ENCODE peak calls at places on chromosomes 7 and 10, in seven cellular contexts. O, D, M, Z, V, E and F are unnamed samples.

GRCh38 chr7:9752033-9752432 is 1221.6 kb upstream of the PHF14 start:
- DNase-seq in O (no peak), D (no peak), M (no peak), Z (no peak), V (no peak), E (no peak), F (no peak)

GRCh38 chr10:36736311-36736710 is 389.1 kb upstream of the ANKRD30A start:
- DNase-seq in O (no peak), D (no peak), M (no peak), Z (no peak), V (no peak), E (no peak), F (no peak)

GRCh38 chr10:110446954-110447608 is 50.6 kb upstream of the DUSP5 start:
- DNase-seq in O (no peak), D (no peak), M (peak), Z (no peak), V (peak), E (no peak), F (no peak)

GRCh38 chr10:132107211-132107946 is 41.6 kb downstream of the JAKMIP3 start:
- DNase-seq in O (no peak), D (no peak), M (no peak), Z (no peak), V (peak), E (no peak), F (peak)

GRCh38 chr7:22157552-22157951 is 199.4 kb downstream of the RAPGEF5 start:
- DNase-seq in O (no peak), D (no peak), M (no peak), Z (no peak), V (no peak), E (no peak), F (no peak)

GRCh38 chr10:32237644-32238345 is 109.2 kb downstream of the EPC1 start:
- DNase-seq in O (no peak), D (no peak), M (no peak), Z (no peak), V (no peak), E (no peak), F (no peak)

GRCh38 chr7:37320840-37321468 is 127.7 kb downstream of the ELMO1 start:
- DNase-seq in O (no peak), D (no peak), M (no peak), Z (no peak), V (no peak), E (no peak), F (no peak)

GRCh38 chr7:149748223-149748874 is 25.0 kb downstream of the ZNF467 start:
- DNase-seq in O (no peak), D (no peak), M (no peak), Z (no peak), V (no peak), E (no peak), F (no peak)

GRCh38 chr7:3301472-3301778 is 373 bp downstream of the SDK1 start:
- DNase-seq in O (no peak), D (no peak), M (no peak), Z (no peak), V (no peak), E (no peak), F (no peak)

GRCh38 chr7:82507365-82507975 is 63.9 kb upstream of the CACNA2D1 start:
- DNase-seq in O (no peak), D (no peak), M (no peak), Z (no peak), V (no peak), E (no peak), F (no peak)

GRCh38 chr7:3197567-3198212 is 103.4 kb upstream of the SDK1 start:
- DNase-seq in O (no peak), D (no peak), M (no peak), Z (no peak), V (no peak), E (no peak), F (peak)

GRCh38 chr10:58030208-58030607 is 237.5 kb downstream of the IPMK start:
- DNase-seq in O (no peak), D (no peak), M (no peak), Z (no peak), V (no peak), E (no peak), F (no peak)

GRCh38 chr10:92740762-92741161 is 51.0 kb downstream of the HHEX start:
- DNase-seq in O (peak), D (no peak), M (no peak), Z (no peak), V (no peak), E (no peak), F (no peak)

GRCh38 chr7:136333636-136334035 is 356.5 kb upstream of the MTPN start:
- DNase-seq in O (no peak), D (no peak), M (no peak), Z (no peak), V (no peak), E (no peak), F (no peak)

GRCh38 chr7:29243777-29244655 is 49.4 kb downstream of the CHN2 start:
- DNase-seq in O (peak), D (no peak), M (no peak), Z (no peak), V (no peak), E (no peak), F (no peak)

GRCh38 chr7:27994639-27995038 is 186.0 kb downstream of the JAZF1 start:
- DNase-seq in O (no peak), D (no peak), M (no peak), Z (no peak), V (no peak), E (no peak), F (no peak)

GRCh38 chr7:13563257-13563656 is 426.2 kb downstream of the ETV1 start:
- DNase-seq in O (no peak), D (no peak), M (no peak), Z (no peak), V (no peak), E (no peak), F (no peak)

GRCh38 chr10:61793760-61794713 is 107.5 kb upstream of the ARID5B start:
- DNase-seq in O (no peak), D (no peak), M (no peak), Z (no peak), V (no peak), E (no peak), F (no peak)

GRCh38 chr7:64183126-64183742 is 23.8 kb upstream of the ZNF735 start:
- DNase-seq in O (peak), D (no peak), M (no peak), Z (no peak), V (no peak), E (no peak), F (no peak)

GRCh38 chr7:130667593-130668257 is 823 bp downstream of the COPG2 start:
- DNase-seq in O (no peak), D (peak), M (no peak), Z (peak), V (no peak), E (peak), F (no peak)

GRCh38 chr7:3955751-3956696 is 655.0 kb downstream of the SDK1 start:
- DNase-seq in O (no peak), D (no peak), M (no peak), Z (no peak), V (no peak), E (no peak), F (no peak)

GRCh38 chr7:50531928-50532327 is 33.3 kb downstream of the DDC start:
- DNase-seq in O (no peak), D (no peak), M (no peak), Z (no peak), V (no peak), E (no peak), F (no peak)

GRCh38 chr10:78277734-78278404 is 244.2 kb downstream of the RPS24 start:
- DNase-seq in O (no peak), D (no peak), M (no peak), Z (peak), V (no peak), E (no peak), F (no peak)

GRCh38 chr7:103462358-103462757 is 16.4 kb upstream of the SLC26A5 start:
- DNase-seq in O (no peak), D (no peak), M (no peak), Z (no peak), V (no peak), E (no peak), F (no peak)

GRCh38 chr7:158025651-158026600 is 561.7 kb downstream of the PTPRN2 start:
- DNase-seq in O (no peak), D (no peak), M (no peak), Z (no peak), V (no peak), E (no peak), F (no peak)

GRCh38 chr10:87504307-87504666 is 406 bp upstream of the MINPP1 start:
- DNase-seq in O (peak), D (no peak), M (no peak), Z (no peak), V (no peak), E (no peak), F (no peak)

GRCh38 chr10:69759641-69760040 is 42.1 kb upstream of the COL13A1 start:
- DNase-seq in O (no peak), D (no peak), M (no peak), Z (no peak), V (no peak), E (no peak), F (no peak)

GRCh38 chr7:144671429-144671828 is 164.4 kb downstream of the TPK1 start:
- DNase-seq in O (no peak), D (no peak), M (no peak), Z (no peak), V (no peak), E (no peak), F (no peak)

GRCh38 chr10:20890009-20890408 is 7.1 kb downstream of the NEBL start:
- DNase-seq in O (no peak), D (no peak), M (no peak), Z (no peak), V (no peak), E (peak), F (no peak)

GRCh38 chr7:10889266-10889898 is 84.3 kb upstream of the PHF14 start:
- DNase-seq in O (peak), D (no peak), M (no peak), Z (peak), V (no peak), E (peak), F (no peak)

GRCh38 chr10:59748834-59749233 is 4.4 kb downstream of the MRLN start:
- DNase-seq in O (no peak), D (no peak), M (no peak), Z (no peak), V (no peak), E (no peak), F (no peak)

GRCh38 chr10:33157108-33157507 is 177.4 kb downstream of the NRP1 start:
- DNase-seq in O (no peak), D (no peak), M (no peak), Z (no peak), V (no peak), E (no peak), F (no peak)

GRCh38 chr10:1203216-1203615 is 147.0 kb downstream of the WDR37 start:
- DNase-seq in O (no peak), D (no peak), M (no peak), Z (no peak), V (no peak), E (no peak), F (peak)

GRCh38 chr7:19519443-19519977 is 189.3 kb downstream of the POLR1F start:
- DNase-seq in O (no peak), D (no peak), M (no peak), Z (no peak), V (no peak), E (peak), F (no peak)

DNA sequence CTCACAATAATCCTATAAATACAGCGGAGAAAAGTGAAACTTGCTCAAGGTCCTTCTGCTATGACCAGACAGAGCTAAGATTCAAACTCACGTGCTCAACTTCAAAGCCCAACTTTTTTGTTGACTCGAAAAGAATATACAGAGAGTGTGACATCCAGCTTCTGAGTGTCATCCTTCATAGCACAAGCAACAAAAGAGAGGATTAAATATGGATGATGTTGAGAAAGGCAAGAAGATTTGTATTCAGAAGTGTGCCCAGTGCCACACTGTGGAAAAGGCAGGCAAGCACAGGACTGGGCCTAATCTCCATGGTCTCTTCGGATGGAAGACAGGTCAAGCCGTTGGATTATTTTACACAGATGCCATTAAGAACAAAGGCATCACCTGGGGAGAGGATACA is 2.1 kb upstream of the FAM3C start:
- DNase-seq in O (no peak), D (no peak), M (no peak), Z (peak), V (no peak), E (no peak), F (no peak)
- TF ChIP-seq CTCF in O (peak), D (no peak), M (peak), Z (peak), V (peak), E (peak), F (peak)

GRCh38 chr7:106199024-106199423 is 85.8 kb downstream of the NAMPT start:
- DNase-seq in O (no peak), D (no peak), M (no peak), Z (no peak), V (no peak), E (no peak), F (no peak)
- H3K27ac ChIP-seq in O (no peak), D (no peak), M (no peak), Z (no peak), V (no peak), E (no peak), F (no peak)

GRCh38 chr7:91287685-91288084 is 23.5 kb downstream of the FZD1 start:
- DNase-seq in O (no peak), D (no peak), M (no peak), Z (no peak), V (no peak), E (peak), F (no peak)
- TF ChIP-seq CTCF in O (no peak), D (no peak), M (no peak), Z (no peak), V (no peak), E (no peak), F (peak)

GRCh38 chr10:103637855-103638561 is 144.5 kb downstream of the NEURL1 start:
- DNase-seq in O (no peak), D (no peak), M (no peak), Z (peak), V (no peak), E (no peak), F (peak)
- H3K27ac ChIP-seq in O (no peak), D (no peak), M (no peak), Z (peak), V (no peak), E (peak), F (peak)

GRCh38 chr7:107877731-107878382 is 13.1 kb upstream of the DLD start:
- DNase-seq in O (no peak), D (no peak), M (no peak), Z (no peak), V (no peak), E (no peak), F (no peak)
- TF ChIP-seq CTCF in O (no peak), D (no peak), M (no peak), Z (no peak), V (no peak), E (no peak), F (no peak)

DNA sequence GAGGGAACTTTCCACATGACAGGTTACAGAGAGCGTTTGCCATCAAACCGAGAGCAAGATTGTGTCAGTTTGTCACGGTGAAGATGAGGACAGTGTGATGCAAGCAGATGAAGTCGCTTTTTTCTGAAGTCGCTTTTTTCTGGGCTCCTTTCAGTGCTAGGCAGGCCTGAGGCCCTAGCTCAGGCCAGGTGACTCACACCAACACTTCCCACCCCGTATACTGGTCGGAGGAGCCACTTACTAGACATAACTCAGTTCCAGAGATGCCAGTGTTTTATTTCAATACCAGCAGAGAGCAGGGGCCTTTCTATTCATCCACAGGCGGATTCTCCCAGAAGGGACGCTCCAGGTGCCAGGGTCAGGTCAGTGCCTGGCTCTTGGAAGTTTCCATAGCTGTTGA is 58.9 kb downstream of the SFMBT2 start:
- DNase-seq in O (no peak), D (no peak), M (no peak), Z (no peak), V (no peak), E (no peak), F (no peak)
- H3K27ac ChIP-seq in O (no peak), D (no peak), M (peak), Z (no peak), V (no peak), E (no peak), F (no peak)

DNA sequence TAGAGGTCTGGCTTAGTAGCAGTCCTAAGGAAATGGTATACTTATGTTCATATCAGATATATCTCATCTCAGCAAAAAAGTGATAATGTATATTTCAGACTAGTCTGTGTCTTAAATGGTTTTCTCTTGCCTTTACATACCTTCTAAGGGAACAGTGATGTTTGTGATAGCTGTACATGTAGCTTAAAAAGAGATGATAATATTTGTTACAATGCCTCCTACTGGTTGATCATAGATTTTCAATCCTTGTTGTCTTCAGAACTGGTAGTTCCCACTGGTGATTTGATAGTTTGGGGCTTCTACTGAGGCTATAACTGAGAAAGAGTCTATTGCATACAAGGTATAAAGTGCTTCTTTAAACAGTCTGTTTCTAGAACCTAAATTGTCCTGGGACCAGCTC is 90.1 kb downstream of the BTRC start:
- DNase-seq in O (peak), D (no peak), M (no peak), Z (no peak), V (no peak), E (no peak), F (no peak)
- TF ChIP-seq CTCF in O (peak), D (no peak), M (peak), Z (no peak), V (peak), E (peak), F (no peak)

DNA sequence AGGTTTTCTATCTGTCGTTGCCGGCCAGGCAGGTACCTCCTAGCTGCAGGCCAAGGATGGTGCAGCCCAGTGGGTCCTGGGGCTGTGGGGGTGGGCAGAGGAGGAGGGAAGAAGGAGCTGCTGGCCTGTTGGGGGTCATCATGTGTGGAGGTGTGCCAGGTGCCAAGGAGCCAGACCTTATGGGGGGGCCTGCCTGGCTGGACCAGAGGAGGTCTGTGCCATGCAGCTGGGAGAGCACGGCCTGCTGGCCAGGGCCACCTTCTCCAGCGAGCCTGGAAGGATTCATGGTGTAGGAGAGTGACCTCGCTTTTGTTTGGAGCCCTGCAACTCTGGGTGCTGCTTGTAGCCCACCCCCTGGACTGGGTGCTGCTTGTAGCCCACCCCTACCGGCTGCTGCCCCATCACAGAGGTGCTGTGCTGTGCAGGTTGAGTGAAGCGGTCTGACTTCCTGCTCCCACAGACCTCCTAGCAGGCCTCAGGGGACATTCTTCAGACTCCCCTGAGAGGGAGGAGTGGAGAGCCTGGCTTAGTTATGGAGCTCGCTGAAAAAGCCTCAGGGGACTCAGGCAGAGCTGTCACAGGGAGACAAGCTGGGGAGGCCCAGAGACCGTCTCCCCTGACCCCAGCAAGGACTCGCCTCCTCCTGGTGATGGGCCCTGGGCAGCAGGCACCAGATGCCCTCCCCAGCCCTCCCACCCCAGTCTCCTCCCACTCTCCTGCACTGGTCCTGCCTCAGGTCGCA is 67.7 kb upstream of the AQP1 start:
- DNase-seq in O (no peak), D (no peak), M (peak), Z (no peak), V (peak), E (no peak), F (no peak)
- H3K27ac ChIP-seq in O (no peak), D (no peak), M (no peak), Z (no peak), V (no peak), E (no peak), F (no peak)

GRCh38 chr7:128863433-128863989 is 855 bp downstream of the ATP6V1F start:
- DNase-seq in O (peak), D (no peak), M (no peak), Z (peak), V (no peak), E (peak), F (no peak)
- TF ChIP-seq CTCF in O (peak), D (peak), M (peak), Z (peak), V (peak), E (peak), F (peak)

DNA sequence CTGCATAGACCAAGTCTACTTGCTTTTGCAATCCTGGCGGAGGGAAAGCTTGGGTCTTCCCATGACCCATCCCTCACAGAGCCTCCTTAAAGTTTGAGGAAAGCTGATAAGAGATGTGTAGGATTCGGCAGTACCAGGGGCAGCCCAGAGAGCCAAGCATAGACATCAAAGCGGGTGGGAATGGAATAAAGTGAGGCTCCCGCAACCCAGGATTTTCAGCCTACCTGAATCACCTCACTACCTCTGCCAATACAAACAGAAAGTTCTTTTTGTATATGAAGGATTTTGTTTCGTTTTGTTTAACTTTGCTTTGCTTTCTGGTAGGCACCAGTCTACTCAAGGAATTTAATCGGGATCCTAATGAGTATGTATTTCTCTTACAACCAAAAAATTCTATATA is 451.7 kb downstream of the PLXNA4 start:
- DNase-seq in O (no peak), D (no peak), M (no peak), Z (no peak), V (no peak), E (no peak), F (no peak)
- H3K27ac ChIP-seq in O (no peak), D (no peak), M (no peak), Z (no peak), V (no peak), E (no peak), F (no peak)